ENCODE peak calls at places on chromosomes 7 and 10, in six cellular contexts. One of them, this sample, is unnamed.

GRCh38 chr7:146961617-146962016 is 845.0 kb downstream of the CNTNAP2 start:
- DNase-seq in HT-29: no peak
- DNase-seq in hypothalamus: no peak
- DNase-seq in stimulated activated naive CD8-positive, alpha-beta T cell treated with anti-CD3 and anti-CD28 coated beads, Interleukin-15, Interleukin-2, amounts not matched to agents 100 U/mL and 50 U/mL, for 24 hours: no peak
- DNase-seq in upper lobe of right lung: no peak
- DNase-seq in OCI-LY7: no peak
- DNase-seq in this sample: no peak

GRCh38 chr10:33657154-33657900 is 322.9 kb upstream of the NRP1 start:
- DNase-seq in OCI-LY7: no peak
- DNase-seq in HT-29: peak
- DNase-seq in upper lobe of right lung: no peak
- DNase-seq in stimulated activated naive CD8-positive, alpha-beta T cell treated with anti-CD3 and anti-CD28 coated beads, Interleukin-15, Interleukin-2, amounts not matched to agents 100 U/mL and 50 U/mL, for 24 hours: no peak
- DNase-seq in hypothalamus: no peak
- DNase-seq in this sample: no peak

GRCh38 chr10:682931-683447 is 6.5 kb downstream of the DIP2C start:
- DNase-seq in stimulated activated naive CD8-positive, alpha-beta T cell treated with anti-CD3 and anti-CD28 coated beads, Interleukin-15, Interleukin-2, amounts not matched to agents 100 U/mL and 50 U/mL, for 24 hours: no peak
- DNase-seq in upper lobe of right lung: no peak
- DNase-seq in HT-29: no peak
- DNase-seq in hypothalamus: no peak
- DNase-seq in OCI-LY7: no peak
- DNase-seq in this sample: no peak

GRCh38 chr10:6990891-6991290 is 410.8 kb upstream of the PRKCQ start:
- DNase-seq in hypothalamus: no peak
- DNase-seq in HT-29: no peak
- DNase-seq in OCI-LY7: peak
- DNase-seq in stimulated activated naive CD8-positive, alpha-beta T cell treated with anti-CD3 and anti-CD28 coated beads, Interleukin-15, Interleukin-2, amounts not matched to agents 100 U/mL and 50 U/mL, for 24 hours: no peak
- DNase-seq in upper lobe of right lung: no peak
- DNase-seq in this sample: no peak

GRCh38 chr10:132632851-132633684 is 95.5 kb downstream of the INPP5A start:
- DNase-seq in upper lobe of right lung: peak
- DNase-seq in OCI-LY7: no peak
- DNase-seq in HT-29: no peak
- DNase-seq in hypothalamus: no peak
- DNase-seq in stimulated activated naive CD8-positive, alpha-beta T cell treated with anti-CD3 and anti-CD28 coated beads, Interleukin-15, Interleukin-2, amounts not matched to agents 100 U/mL and 50 U/mL, for 24 hours: no peak
- DNase-seq in this sample: no peak

GRCh38 chr10:116831086-116831485 is 18.2 kb upstream of the ENO4 start:
- DNase-seq in upper lobe of right lung: no peak
- DNase-seq in OCI-LY7: no peak
- DNase-seq in hypothalamus: no peak
- DNase-seq in stimulated activated naive CD8-positive, alpha-beta T cell treated with anti-CD3 and anti-CD28 coated beads, Interleukin-15, Interleukin-2, amounts not matched to agents 100 U/mL and 50 U/mL, for 24 hours: no peak
- DNase-seq in HT-29: no peak
- DNase-seq in this sample: no peak

GRCh38 chr7:105765846-105766245 is 110.6 kb downstream of the ATXN7L1 start:
- DNase-seq in stimulated activated naive CD8-positive, alpha-beta T cell treated with anti-CD3 and anti-CD28 coated beads, Interleukin-15, Interleukin-2, amounts not matched to agents 100 U/mL and 50 U/mL, for 24 hours: no peak
- DNase-seq in OCI-LY7: no peak
- DNase-seq in HT-29: no peak
- DNase-seq in hypothalamus: no peak
- DNase-seq in upper lobe of right lung: no peak
- DNase-seq in this sample: no peak

GRCh38 chr10:125148021-125148439 is 12.3 kb downstream of the CTBP2 start:
- DNase-seq in hypothalamus: no peak
- DNase-seq in OCI-LY7: no peak
- DNase-seq in stimulated activated naive CD8-positive, alpha-beta T cell treated with anti-CD3 and anti-CD28 coated beads, Interleukin-15, Interleukin-2, amounts not matched to agents 100 U/mL and 50 U/mL, for 24 hours: no peak
- DNase-seq in upper lobe of right lung: no peak
- DNase-seq in HT-29: peak
- DNase-seq in this sample: no peak

GRCh38 chr10:77208857-77209256 is 428.8 kb downstream of the KCNMA1 start:
- DNase-seq in stimulated activated naive CD8-positive, alpha-beta T cell treated with anti-CD3 and anti-CD28 coated beads, Interleukin-15, Interleukin-2, amounts not matched to agents 100 U/mL and 50 U/mL, for 24 hours: no peak
- DNase-seq in upper lobe of right lung: no peak
- DNase-seq in HT-29: no peak
- DNase-seq in OCI-LY7: no peak
- DNase-seq in hypothalamus: no peak
- DNase-seq in this sample: no peak

GRCh38 chr10:22500567-22501369 is 155.5 kb downstream of the SPAG6 start:
- DNase-seq in upper lobe of right lung: no peak
- DNase-seq in hypothalamus: no peak
- DNase-seq in OCI-LY7: no peak
- DNase-seq in HT-29: no peak
- DNase-seq in stimulated activated naive CD8-positive, alpha-beta T cell treated with anti-CD3 and anti-CD28 coated beads, Interleukin-15, Interleukin-2, amounts not matched to agents 100 U/mL and 50 U/mL, for 24 hours: no peak
- DNase-seq in this sample: no peak

GRCh38 chr10:10818082-10818481 is 199.6 kb upstream of the CELF2 start:
- DNase-seq in HT-29: no peak
- DNase-seq in stimulated activated naive CD8-positive, alpha-beta T cell treated with anti-CD3 and anti-CD28 coated beads, Interleukin-15, Interleukin-2, amounts not matched to agents 100 U/mL and 50 U/mL, for 24 hours: no peak
- DNase-seq in upper lobe of right lung: no peak
- DNase-seq in OCI-LY7: no peak
- DNase-seq in hypothalamus: no peak
- DNase-seq in this sample: no peak

GRCh38 chr10:112115781-112116385 is 67.7 kb downstream of the GPAM start:
- DNase-seq in HT-29: peak
- DNase-seq in upper lobe of right lung: no peak
- DNase-seq in OCI-LY7: peak
- DNase-seq in stimulated activated naive CD8-positive, alpha-beta T cell treated with anti-CD3 and anti-CD28 coated beads, Interleukin-15, Interleukin-2, amounts not matched to agents 100 U/mL and 50 U/mL, for 24 hours: peak
- DNase-seq in hypothalamus: no peak
- DNase-seq in this sample: no peak

GRCh38 chr7:14047709-14048399 is 58.4 kb upstream of the ETV1 start:
- DNase-seq in hypothalamus: no peak
- DNase-seq in OCI-LY7: peak
- DNase-seq in stimulated activated naive CD8-positive, alpha-beta T cell treated with anti-CD3 and anti-CD28 coated beads, Interleukin-15, Interleukin-2, amounts not matched to agents 100 U/mL and 50 U/mL, for 24 hours: no peak
- DNase-seq in HT-29: no peak
- DNase-seq in upper lobe of right lung: no peak
- DNase-seq in this sample: no peak

GRCh38 chr10:82628373-82628772 is 753.4 kb downstream of the NRG3 start:
- DNase-seq in upper lobe of right lung: no peak
- DNase-seq in stimulated activated naive CD8-positive, alpha-beta T cell treated with anti-CD3 and anti-CD28 coated beads, Interleukin-15, Interleukin-2, amounts not matched to agents 100 U/mL and 50 U/mL, for 24 hours: no peak
- DNase-seq in hypothalamus: no peak
- DNase-seq in HT-29: no peak
- DNase-seq in OCI-LY7: no peak
- DNase-seq in this sample: no peak

GRCh38 chr10:98748298-98748697 is 301.6 kb upstream of the HPS1 start:
- DNase-seq in stimulated activated naive CD8-positive, alpha-beta T cell treated with anti-CD3 and anti-CD28 coated beads, Interleukin-15, Interleukin-2, amounts not matched to agents 100 U/mL and 50 U/mL, for 24 hours: no peak
- DNase-seq in hypothalamus: no peak
- DNase-seq in OCI-LY7: peak
- DNase-seq in HT-29: peak
- DNase-seq in upper lobe of right lung: no peak
- DNase-seq in this sample: peak

GRCh38 chr7:46569117-46569433 is 648.0 kb upstream of the IGFBP3 start:
- DNase-seq in upper lobe of right lung: no peak
- DNase-seq in hypothalamus: no peak
- DNase-seq in stimulated activated naive CD8-positive, alpha-beta T cell treated with anti-CD3 and anti-CD28 coated beads, Interleukin-15, Interleukin-2, amounts not matched to agents 100 U/mL and 50 U/mL, for 24 hours: no peak
- DNase-seq in HT-29: peak
- DNase-seq in OCI-LY7: no peak
- DNase-seq in this sample: no peak

GRCh38 chr7:28041508-28042314 is 138.9 kb downstream of the JAZF1 start:
- DNase-seq in hypothalamus: no peak
- DNase-seq in OCI-LY7: no peak
- DNase-seq in stimulated activated naive CD8-positive, alpha-beta T cell treated with anti-CD3 and anti-CD28 coated beads, Interleukin-15, Interleukin-2, amounts not matched to agents 100 U/mL and 50 U/mL, for 24 hours: no peak
- DNase-seq in HT-29: no peak
- DNase-seq in upper lobe of right lung: no peak
- DNase-seq in this sample: no peak

This sample was measured in HFF-Myc.